ENCODE peak calls at places on chromosomes 11 and 22, in ten cellular contexts. One of them, this sample, is unnamed.

GRCh38 chr11:71452354-71453020 is 516 bp upstream of the NADSYN1 start:
- DNase-seq in left lung: peak; percentile 72
- DNase-seq in cardiac fibroblast: peak; percentile 72
- DNase-seq in HCT116: no peak
- DNase-seq in fibroblast of mammary gland: peak; percentile 54
- DNase-seq in astrocyte of the spinal cord: peak; percentile 24
- DNase-seq in keratinocyte: peak; percentile 5
- DNase-seq in neural crest cell: no peak
- DNase-seq in AG09309: peak; percentile 25
- DNase-seq in astrocyte of the cerebellum: no peak
- DNase-seq in this sample: peak; percentile 58

GRCh38 chr11:46916251-46916650 is 2.1 kb downstream of the LRP4 start:
- DNase-seq in fibroblast of mammary gland: no peak
- DNase-seq in left lung: no peak
- DNase-seq in astrocyte of the spinal cord: no peak
- DNase-seq in cardiac fibroblast: no peak
- DNase-seq in HCT116: no peak
- DNase-seq in astrocyte of the cerebellum: no peak
- DNase-seq in keratinocyte: no peak
- DNase-seq in neural crest cell: no peak
- DNase-seq in AG09309: no peak
- DNase-seq in this sample: no peak

GRCh38 chr11:1401001-1401445 is 11.3 kb downstream of the BRSK2 start:
- DNase-seq in keratinocyte: no peak
- DNase-seq in neural crest cell: no peak
- DNase-seq in astrocyte of the spinal cord: no peak
- DNase-seq in HCT116: no peak
- DNase-seq in astrocyte of the cerebellum: no peak
- DNase-seq in fibroblast of mammary gland: no peak
- DNase-seq in AG09309: no peak
- DNase-seq in cardiac fibroblast: no peak
- DNase-seq in left lung: no peak
- DNase-seq in this sample: no peak

GRCh38 chr11:120197254-120197891 is 13.5 kb upstream of the OAF start:
- DNase-seq in astrocyte of the spinal cord: no peak
- DNase-seq in HCT116: no peak
- DNase-seq in keratinocyte: no peak
- DNase-seq in cardiac fibroblast: no peak
- DNase-seq in AG09309: no peak
- DNase-seq in neural crest cell: no peak
- DNase-seq in astrocyte of the cerebellum: no peak
- DNase-seq in fibroblast of mammary gland: no peak
- DNase-seq in left lung: no peak
- DNase-seq in this sample: no peak

GRCh38 chr11:5291207-5291838 is 10.4 kb downstream of the OR51B4 start:
- DNase-seq in cardiac fibroblast: peak; percentile 62
- DNase-seq in HCT116: peak; percentile 35
- DNase-seq in left lung: no peak
- DNase-seq in AG09309: no peak
- DNase-seq in neural crest cell: no peak
- DNase-seq in astrocyte of the spinal cord: peak; percentile 52
- DNase-seq in astrocyte of the cerebellum: peak; percentile 6
- DNase-seq in fibroblast of mammary gland: peak; percentile 69
- DNase-seq in keratinocyte: no peak
- DNase-seq in this sample: peak; percentile 45

GRCh38 chr11:3892156-3892555 is 36.7 kb downstream of the STIM1 start:
- DNase-seq in astrocyte of the cerebellum: no peak
- DNase-seq in neural crest cell: no peak
- DNase-seq in HCT116: no peak
- DNase-seq in astrocyte of the spinal cord: no peak
- DNase-seq in AG09309: no peak
- DNase-seq in cardiac fibroblast: no peak
- DNase-seq in keratinocyte: no peak
- DNase-seq in left lung: no peak
- DNase-seq in fibroblast of mammary gland: no peak
- DNase-seq in this sample: no peak

GRCh38 chr22:46373166-46373565 is 37.7 kb downstream of the TRMU start:
- DNase-seq in HCT116: no peak
- DNase-seq in AG09309: no peak
- DNase-seq in astrocyte of the cerebellum: no peak
- DNase-seq in astrocyte of the spinal cord: no peak
- DNase-seq in cardiac fibroblast: no peak
- DNase-seq in left lung: no peak
- DNase-seq in fibroblast of mammary gland: no peak
- DNase-seq in neural crest cell: no peak
- DNase-seq in keratinocyte: no peak
- DNase-seq in this sample: no peak

GRCh38 chr11:57499413-57499982 is 16.0 kb downstream of the SLC43A1 start:
- DNase-seq in AG09309: peak; percentile 21
- DNase-seq in neural crest cell: peak; percentile 93
- DNase-seq in left lung: peak; percentile 95
- DNase-seq in astrocyte of the cerebellum: peak; percentile 82
- DNase-seq in fibroblast of mammary gland: peak; percentile 86
- DNase-seq in cardiac fibroblast: peak; percentile 98
- DNase-seq in keratinocyte: peak; percentile 57
- DNase-seq in HCT116: peak; percentile 61
- DNase-seq in astrocyte of the spinal cord: peak; percentile 93
- DNase-seq in this sample: peak; percentile 97

GRCh38 chr22:35380537-35381423 is at the start of gene HMOX1:
- DNase-seq in keratinocyte: no peak
- DNase-seq in left lung: peak; percentile 96
- DNase-seq in fibroblast of mammary gland: peak; percentile 85
- DNase-seq in astrocyte of the cerebellum: peak; percentile 44
- DNase-seq in neural crest cell: peak; percentile 72
- DNase-seq in astrocyte of the spinal cord: peak; percentile 84
- DNase-seq in AG09309: peak; percentile 71
- DNase-seq in HCT116: peak; percentile 51
- DNase-seq in cardiac fibroblast: peak; percentile 97
- DNase-seq in this sample: peak; percentile 98

GRCh38 chr11:68441466-68442230 is 18.9 kb upstream of the PPP6R3 start:
- DNase-seq in neural crest cell: no peak
- DNase-seq in fibroblast of mammary gland: peak; percentile 77
- DNase-seq in AG09309: no peak
- DNase-seq in astrocyte of the cerebellum: no peak
- DNase-seq in keratinocyte: no peak
- DNase-seq in cardiac fibroblast: peak; percentile 43
- DNase-seq in astrocyte of the spinal cord: peak; percentile 76
- DNase-seq in HCT116: no peak
- DNase-seq in left lung: no peak
- DNase-seq in this sample: peak; percentile 48

GRCh38 chr22:43848366-43849171 is 13.7 kb downstream of the SULT4A1 start:
- DNase-seq in AG09309: no peak
- DNase-seq in fibroblast of mammary gland: peak; percentile 22
- DNase-seq in cardiac fibroblast: peak; percentile 33
- DNase-seq in neural crest cell: no peak
- DNase-seq in HCT116: peak; percentile 4
- DNase-seq in left lung: peak; percentile 18
- DNase-seq in astrocyte of the spinal cord: peak; percentile 27
- DNase-seq in astrocyte of the cerebellum: no peak
- DNase-seq in keratinocyte: no peak
- DNase-seq in this sample: peak; percentile 62

GRCh38 chr22:24101966-24102365 is 79.3 kb upstream of the SUSD2 start:
- DNase-seq in AG09309: no peak
- DNase-seq in neural crest cell: no peak
- DNase-seq in left lung: peak; percentile 28
- DNase-seq in fibroblast of mammary gland: no peak
- DNase-seq in keratinocyte: no peak
- DNase-seq in cardiac fibroblast: no peak
- DNase-seq in astrocyte of the spinal cord: no peak
- DNase-seq in HCT116: no peak
- DNase-seq in astrocyte of the cerebellum: no peak
- DNase-seq in this sample: no peak

GRCh38 chr11:76371170-76371569 is 9.8 kb downstream of the THAP12 start:
- DNase-seq in left lung: no peak
- DNase-seq in keratinocyte: no peak
- DNase-seq in astrocyte of the cerebellum: peak; percentile 22
- DNase-seq in fibroblast of mammary gland: peak; percentile 86
- DNase-seq in neural crest cell: no peak
- DNase-seq in AG09309: peak; percentile 41
- DNase-seq in HCT116: peak; percentile 28
- DNase-seq in cardiac fibroblast: peak; percentile 71
- DNase-seq in astrocyte of the spinal cord: peak; percentile 73
- DNase-seq in this sample: peak; percentile 57

GRCh38 chr11:66130978-66131377 is 60.9 kb downstream of the PACS1 start:
- DNase-seq in fibroblast of mammary gland: no peak
- DNase-seq in keratinocyte: no peak
- DNase-seq in left lung: no peak
- DNase-seq in astrocyte of the spinal cord: no peak
- DNase-seq in astrocyte of the cerebellum: no peak
- DNase-seq in cardiac fibroblast: no peak
- DNase-seq in AG09309: no peak
- DNase-seq in HCT116: no peak
- DNase-seq in neural crest cell: no peak
- DNase-seq in this sample: no peak

GRCh38 chr11:118996926-118997626 is 862 bp upstream of the CENATAC start:
- DNase-seq in keratinocyte: no peak
- DNase-seq in neural crest cell: no peak
- DNase-seq in fibroblast of mammary gland: peak; percentile 69
- DNase-seq in left lung: no peak
- DNase-seq in cardiac fibroblast: no peak
- DNase-seq in astrocyte of the spinal cord: peak; percentile 17
- DNase-seq in HCT116: no peak
- DNase-seq in AG09309: no peak
- DNase-seq in astrocyte of the cerebellum: no peak
- DNase-seq in this sample: no peak
- TF ChIP-seq CTCF in keratinocyte: peak; percentile 41
- TF ChIP-seq CTCF in neural crest cell: peak; percentile 53
- TF ChIP-seq CTCF in fibroblast of mammary gland: peak; percentile 42
- TF ChIP-seq CTCF in left lung: no peak
- TF ChIP-seq CTCF in cardiac fibroblast: peak; percentile 38
- TF ChIP-seq CTCF in astrocyte of the spinal cord: peak; percentile 32
- TF ChIP-seq CTCF in HCT116: peak; percentile 49
- TF ChIP-seq CTCF in AG09309: peak; percentile 17
- TF ChIP-seq CTCF in astrocyte of the cerebellum: peak; percentile 27
- TF ChIP-seq CTCF in this sample: no peak

GRCh38 chr11:9120659-9121350 is 29.4 kb upstream of the SCUBE2 start:
- DNase-seq in astrocyte of the cerebellum: no peak
- DNase-seq in fibroblast of mammary gland: no peak
- DNase-seq in neural crest cell: no peak
- DNase-seq in HCT116: peak; percentile 15
- DNase-seq in AG09309: no peak
- DNase-seq in keratinocyte: no peak
- DNase-seq in cardiac fibroblast: no peak
- DNase-seq in left lung: no peak
- DNase-seq in astrocyte of the spinal cord: no peak
- DNase-seq in this sample: no peak
- TF ChIP-seq CTCF in astrocyte of the cerebellum: peak; percentile 14
- TF ChIP-seq CTCF in fibroblast of mammary gland: peak; percentile 24
- TF ChIP-seq CTCF in neural crest cell: peak; percentile 41
- TF ChIP-seq CTCF in HCT116: peak; percentile 82
- TF ChIP-seq CTCF in AG09309: peak; percentile 14
- TF ChIP-seq CTCF in keratinocyte: peak; percentile 15
- TF ChIP-seq CTCF in cardiac fibroblast: peak; percentile 21
- TF ChIP-seq CTCF in left lung: no peak
- TF ChIP-seq CTCF in astrocyte of the spinal cord: peak; percentile 27
- TF ChIP-seq CTCF in this sample: peak; percentile 10

DNA sequence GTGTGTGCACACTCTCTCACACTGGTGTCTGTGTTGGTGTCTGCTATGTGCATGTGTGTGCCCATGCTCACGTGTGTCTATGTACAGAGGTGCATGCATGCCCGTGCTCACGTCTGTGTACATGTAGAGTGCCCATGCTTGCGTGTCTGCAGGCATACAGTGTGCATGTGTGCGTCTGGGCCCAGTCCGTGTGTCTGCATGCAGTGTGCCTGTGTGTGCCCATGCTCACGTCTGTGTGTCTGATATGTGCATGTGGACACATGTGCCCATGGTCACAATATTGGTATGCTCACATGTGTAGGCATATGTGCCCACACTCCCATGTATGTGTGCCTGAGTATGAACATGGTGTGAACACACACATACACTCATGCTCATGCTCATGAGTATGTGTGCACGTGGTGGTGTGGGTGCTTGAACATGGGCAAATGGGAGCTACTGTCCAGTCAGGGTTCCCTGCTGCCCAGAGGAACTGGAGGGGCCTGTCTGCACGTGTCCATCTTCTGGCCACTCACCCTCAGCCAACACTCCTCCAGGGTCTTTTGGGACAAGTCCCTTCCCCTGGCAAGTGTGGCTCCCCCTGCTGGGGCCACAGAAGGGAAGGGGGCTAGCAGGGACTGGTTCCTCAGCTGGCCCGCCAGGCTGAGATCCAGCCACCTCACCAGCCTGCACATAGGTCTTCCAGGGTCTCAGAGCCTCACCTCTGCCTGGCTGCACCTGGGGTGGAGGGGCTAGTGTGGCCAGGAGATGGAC is 7.3 kb upstream of the TBX1 start:
- DNase-seq in keratinocyte: no peak
- DNase-seq in astrocyte of the cerebellum: no peak
- DNase-seq in neural crest cell: no peak
- DNase-seq in astrocyte of the spinal cord: no peak
- DNase-seq in cardiac fibroblast: no peak
- DNase-seq in left lung: no peak
- DNase-seq in AG09309: no peak
- DNase-seq in HCT116: no peak
- DNase-seq in fibroblast of mammary gland: no peak
- DNase-seq in this sample: no peak
- TF ChIP-seq CTCF in keratinocyte: no peak
- TF ChIP-seq CTCF in astrocyte of the cerebellum: no peak
- TF ChIP-seq CTCF in neural crest cell: no peak
- TF ChIP-seq CTCF in astrocyte of the spinal cord: peak; percentile 23
- TF ChIP-seq CTCF in cardiac fibroblast: no peak
- TF ChIP-seq CTCF in left lung: no peak
- TF ChIP-seq CTCF in AG09309: no peak
- TF ChIP-seq CTCF in HCT116: peak; percentile 31
- TF ChIP-seq CTCF in fibroblast of mammary gland: no peak
- TF ChIP-seq CTCF in this sample: no peak

GRCh38 chr11:119101759-119102423 is at the start of gene DPAGT1:
- DNase-seq in AG09309: peak; percentile 82
- DNase-seq in cardiac fibroblast: peak; percentile 98
- DNase-seq in neural crest cell: peak; percentile 76
- DNase-seq in astrocyte of the spinal cord: peak; percentile 98
- DNase-seq in fibroblast of mammary gland: peak; percentile 97
- DNase-seq in left lung: peak; percentile 93
- DNase-seq in keratinocyte: peak; percentile 78
- DNase-seq in astrocyte of the cerebellum: peak; percentile 95
- DNase-seq in HCT116: peak; percentile 98
- DNase-seq in this sample: peak; percentile 98

GRCh38 chr11:119100960-119101349 is 698 bp downstream of the DPAGT1 start:
- DNase-seq in AG09309: no peak
- DNase-seq in fibroblast of mammary gland: no peak
- DNase-seq in astrocyte of the spinal cord: no peak
- DNase-seq in keratinocyte: no peak
- DNase-seq in HCT116: no peak
- DNase-seq in cardiac fibroblast: no peak
- DNase-seq in astrocyte of the cerebellum: no peak
- DNase-seq in left lung: no peak
- DNase-seq in neural crest cell: no peak
- DNase-seq in this sample: no peak

GRCh38 chr11:119099707-119100106 is 1.9 kb downstream of the DPAGT1 start:
- DNase-seq in keratinocyte: no peak
- DNase-seq in cardiac fibroblast: no peak
- DNase-seq in HCT116: no peak
- DNase-seq in fibroblast of mammary gland: no peak
- DNase-seq in left lung: no peak
- DNase-seq in astrocyte of the spinal cord: no peak
- DNase-seq in AG09309: no peak
- DNase-seq in neural crest cell: no peak
- DNase-seq in astrocyte of the cerebellum: no peak
- DNase-seq in this sample: no peak

GRCh38 chr11:119100246-119100959 is 1.2 kb downstream of the DPAGT1 start:
- DNase-seq in astrocyte of the cerebellum: no peak
- DNase-seq in keratinocyte: no peak
- DNase-seq in cardiac fibroblast: peak; percentile 75
- DNase-seq in left lung: no peak
- DNase-seq in fibroblast of mammary gland: peak; percentile 65
- DNase-seq in astrocyte of the spinal cord: peak; percentile 47
- DNase-seq in HCT116: peak; percentile 61
- DNase-seq in AG09309: no peak
- DNase-seq in neural crest cell: no peak
- DNase-seq in this sample: peak; percentile 70

GRCh38 chr11:119101367-119101758 is 290 bp downstream of the DPAGT1 start:
- DNase-seq in fibroblast of mammary gland: peak; percentile 21
- DNase-seq in AG09309: no peak
- DNase-seq in cardiac fibroblast: no peak
- DNase-seq in astrocyte of the cerebellum: no peak
- DNase-seq in left lung: no peak
- DNase-seq in astrocyte of the spinal cord: no peak
- DNase-seq in neural crest cell: no peak
- DNase-seq in keratinocyte: no peak
- DNase-seq in HCT116: no peak
- DNase-seq in this sample: no peak
- TF ChIP-seq CTCF in fibroblast of mammary gland: no peak
- TF ChIP-seq CTCF in AG09309: no peak
- TF ChIP-seq CTCF in cardiac fibroblast: no peak
- TF ChIP-seq CTCF in astrocyte of the cerebellum: no peak
- TF ChIP-seq CTCF in left lung: no peak
- TF ChIP-seq CTCF in astrocyte of the spinal cord: peak; percentile 16
- TF ChIP-seq CTCF in neural crest cell: peak; percentile 32
- TF ChIP-seq CTCF in keratinocyte: peak; percentile 12
- TF ChIP-seq CTCF in HCT116: no peak
- TF ChIP-seq CTCF in this sample: no peak

This sample was measured in foreskin fibroblast.